ENCODE peak calls at places on chromosomes 4 and X, in seven cellular contexts. V, T, A, H, Z, O and Q are unnamed samples.

GRCh38 chr4:24073948-24074347 is 184.1 kb upstream of the PPARGC1A start:
- DNase-seq in V (no peak), T (no peak), A (no peak), H (no peak), Z (no peak), O (no peak), Q (no peak)

GRCh38 chr4:22070256-22070655 is 121.7 kb upstream of the KCNIP4 start:
- DNase-seq in V (no peak), T (no peak), A (no peak), H (no peak), Z (no peak), O (no peak), Q (no peak)

GRCh38 chrX:12890467-12890866 is 16.0 kb upstream of the TLR8 start:
- DNase-seq in V (no peak), T (no peak), A (no peak), H (no peak), Z (no peak), O (peak), Q (no peak)

GRCh38 chr4:183806341-183806740 is 98.8 kb upstream of the STOX2 start:
- DNase-seq in V (no peak), T (no peak), A (no peak), H (no peak), Z (no peak), O (no peak), Q (no peak)

GRCh38 chrX:129963729-129964128 is 18.7 kb upstream of the BCORL1 start:
- DNase-seq in V (no peak), T (no peak), A (no peak), H (no peak), Z (no peak), O (no peak), Q (no peak)

GRCh38 chr4:147195386-147195785 is 249.7 kb upstream of the TTC29 start:
- DNase-seq in V (no peak), T (no peak), A (no peak), H (peak), Z (no peak), O (no peak), Q (no peak)

GRCh38 chr4:1410491-1411325 is 4.5 kb upstream of the NKX1-1 start:
- DNase-seq in V (no peak), T (no peak), A (peak), H (peak), Z (peak), O (peak), Q (no peak)

GRCh38 chr4:39279416-39279815 is 86.7 kb downstream of the RFC1 start:
- DNase-seq in V (no peak), T (no peak), A (no peak), H (no peak), Z (no peak), O (no peak), Q (no peak)

GRCh38 chr4:48340276-48340904 is 939 bp upstream of the SLAIN2 start:
- DNase-seq in V (no peak), T (no peak), A (no peak), H (peak), Z (peak), O (no peak), Q (no peak)

GRCh38 chrX:134484039-134484438 is 24.1 kb downstream of the HPRT1 start:
- DNase-seq in V (peak), T (no peak), A (no peak), H (no peak), Z (no peak), O (no peak), Q (no peak)

GRCh38 chr4:149553959-149554520 is 261.6 kb downstream of the IQCM start:
- DNase-seq in V (no peak), T (peak), A (no peak), H (no peak), Z (no peak), O (no peak), Q (no peak)

GRCh38 chr4:183557611-183558010 is 52.8 kb downstream of the ING2 start:
- DNase-seq in V (no peak), T (no peak), A (no peak), H (no peak), Z (no peak), O (no peak), Q (no peak)

GRCh38 chrX:118523920-118524319 is 28.3 kb downstream of the DOCK11 start:
- DNase-seq in V (no peak), T (no peak), A (no peak), H (no peak), Z (no peak), O (no peak), Q (no peak)

GRCh38 chr4:88107406-88108107 is 50.9 kb downstream of the ABCG2 start:
- DNase-seq in V (no peak), T (no peak), A (no peak), H (no peak), Z (no peak), O (no peak), Q (no peak)

GRCh38 chr4:57943672-57944071 is 833.5 kb upstream of the IGFBP7 start:
- DNase-seq in V (no peak), T (no peak), A (no peak), H (no peak), Z (no peak), O (no peak), Q (no peak)

GRCh38 chr4:76199664-76200211 is 13.9 kb downstream of the SCARB2 start:
- DNase-seq in V (no peak), T (no peak), A (peak), H (no peak), Z (no peak), O (peak), Q (peak)

GRCh38 chr4:21507439-21507838 is 441.1 kb downstream of the KCNIP4 start:
- DNase-seq in V (no peak), T (no peak), A (no peak), H (no peak), Z (no peak), O (no peak), Q (no peak)

GRCh38 chr4:39686997-39687396 is 10.9 kb upstream of the UBE2K start:
- DNase-seq in V (no peak), T (no peak), A (no peak), H (no peak), Z (no peak), O (no peak), Q (no peak)

GRCh38 chr4:182448281-182449151 is 205.3 kb downstream of the TENM3 start:
- DNase-seq in V (peak), T (peak), A (peak), H (peak), Z (peak), O (peak), Q (peak)

GRCh38 chr4:6749340-6750171 is 33.0 kb upstream of the KIAA0232 start:
- DNase-seq in V (no peak), T (no peak), A (peak), H (peak), Z (no peak), O (no peak), Q (no peak)

GRCh38 chr4:9996319-9997110 is 24.8 kb downstream of the SLC2A9 start:
- DNase-seq in V (no peak), T (peak), A (peak), H (no peak), Z (no peak), O (no peak), Q (no peak)

GRCh38 chr4:39873823-39874222 is 103.9 kb downstream of the PDS5A start:
- DNase-seq in V (no peak), T (no peak), A (no peak), H (no peak), Z (no peak), O (no peak), Q (no peak)

GRCh38 chr4:1413687-1414479 is 7.6 kb upstream of the NKX1-1 start:
- DNase-seq in V (no peak), T (no peak), A (peak), H (no peak), Z (no peak), O (peak), Q (no peak)

GRCh38 chrX:24020280-24020876 is 6.6 kb downstream of the KLHL15 start:
- DNase-seq in V (no peak), T (no peak), A (no peak), H (no peak), Z (no peak), O (no peak), Q (no peak)

GRCh38 chrX:107678957-107679740 is 50.8 kb downstream of the PRPS1 start:
- DNase-seq in V (no peak), T (no peak), A (peak), H (peak), Z (no peak), O (no peak), Q (no peak)

GRCh38 chr4:168486961-168487820 is 6.9 kb upstream of the DDX60L start:
- DNase-seq in V (no peak), T (no peak), A (no peak), H (peak), Z (no peak), O (no peak), Q (no peak)

GRCh38 chrX:40749874-40750273 is 14.5 kb upstream of the MED14 start:
- DNase-seq in V (no peak), T (no peak), A (no peak), H (no peak), Z (no peak), O (no peak), Q (no peak)

GRCh38 chr4:88938138-88938537 is 118.8 kb downstream of the FAM13A start:
- DNase-seq in V (no peak), T (peak), A (no peak), H (peak), Z (no peak), O (no peak), Q (no peak)

GRCh38 chrX:63746278-63746677 is 38.7 kb downstream of the ARHGEF9 start:
- DNase-seq in V (no peak), T (no peak), A (no peak), H (no peak), Z (no peak), O (peak), Q (no peak)

GRCh38 chr4:8414377-8414776 is 26.1 kb downstream of the ACOX3 start:
- DNase-seq in V (no peak), T (no peak), A (no peak), H (no peak), Z (no peak), O (no peak), Q (no peak)

GRCh38 chrX:117274943-117275342 is 812.2 kb upstream of the CT83 start:
- DNase-seq in V (no peak), T (no peak), A (no peak), H (no peak), Z (no peak), O (no peak), Q (no peak)

GRCh38 chrX:153226344-153227190 is 47.5 kb downstream of the MAGEA1 start:
- DNase-seq in V (no peak), T (peak), A (no peak), H (no peak), Z (peak), O (no peak), Q (no peak)